ENCODE peak calls at places on chromosomes 12 and 14, in ten cellular contexts. L is activated B cell treated with CpG ODN at 0.5 μM for 24 hours; Y is activated CD8-positive, alpha-beta memory T cell treated with anti-CD3 and anti-CD28 coated beads for 48 hours; S is mesendoderm; H is HT-29; E is CD8-positive, alpha-beta memory T cell; P is AG08395; T is head of caudate nucleus; X is Panc1; A is fibroblast of the conjunctiva. Z is an unnamed sample.

GRCh38 chr12:1533205-1533601 is 61.2 kb downstream of the FBXL14 start:
- DNase-seq in L (no peak), Y (no peak), S (no peak), H (no peak), E (no peak), P (no peak), T (no peak), X (no peak), A (peak), Z (no peak)

GRCh38 chr12:51323317-51323960 is 535 bp downstream of the BIN2 start:
- DNase-seq in L (no peak), Y (no peak), S (no peak), H (no peak), E (peak), P (no peak), T (no peak), X (no peak), A (no peak), Z (no peak)

GRCh38 chr12:46131729-46132128 is 137.1 kb downstream of the SLC38A1 start:
- DNase-seq in L (no peak), Y (no peak), S (peak), H (peak), E (no peak), P (no peak), T (no peak), X (no peak), A (no peak), Z (no peak)

GRCh38 chr14:91892918-91893527 is 25.7 kb upstream of the TC2N start:
- DNase-seq in L (no peak), Y (no peak), S (peak), H (peak), E (no peak), P (no peak), T (peak), X (no peak), A (no peak), Z (no peak)

GRCh38 chr12:24780969-24781368 is 167.9 kb downstream of the BCAT1 start:
- DNase-seq in L (no peak), Y (no peak), S (peak), H (peak), E (no peak), P (peak), T (no peak), X (no peak), A (peak), Z (no peak)

GRCh38 chr14:85483652-85484051 is 46.3 kb upstream of the FLRT2 start:
- DNase-seq in L (no peak), Y (no peak), S (no peak), H (no peak), E (no peak), P (no peak), T (no peak), X (no peak), A (no peak), Z (no peak)

GRCh38 chr12:69916541-69917270 is 91.7 kb downstream of the MYRFL start:
- DNase-seq in L (no peak), Y (no peak), S (peak), H (no peak), E (no peak), P (no peak), T (no peak), X (no peak), A (no peak), Z (no peak)

GRCh38 chr12:38157274-38157932 is 159.2 kb upstream of the ALG10B start:
- DNase-seq in L (no peak), Y (no peak), S (no peak), H (no peak), E (no peak), P (no peak), T (no peak), X (no peak), A (no peak), Z (no peak)

GRCh38 chr12:75641031-75641780 is 129.8 kb upstream of the KRR1 start:
- DNase-seq in L (no peak), Y (peak), S (peak), H (peak), E (peak), P (peak), T (no peak), X (no peak), A (peak), Z (no peak)

GRCh38 chr12:91628656-91629055 is 446.0 kb upstream of the DCN start:
- DNase-seq in L (no peak), Y (no peak), S (no peak), H (no peak), E (no peak), P (no peak), T (no peak), X (no peak), A (no peak), Z (no peak)

GRCh38 chr14:51873221-51873893 is 12.9 kb downstream of the GNG2 start:
- DNase-seq in L (no peak), Y (no peak), S (peak), H (no peak), E (peak), P (peak), T (no peak), X (no peak), A (peak), Z (no peak)

GRCh38 chr12:64186789-64187188 is 35.3 kb downstream of the KICS2 start:
- DNase-seq in L (no peak), Y (no peak), S (no peak), H (no peak), E (no peak), P (no peak), T (no peak), X (no peak), A (no peak), Z (no peak)

GRCh38 chr12:120468271-120468845 is 1.2 kb downstream of the SRSF9 start:
- DNase-seq in L (peak), Y (no peak), S (peak), H (peak), E (no peak), P (peak), T (no peak), X (no peak), A (no peak), Z (no peak)

GRCh38 chr12:120121766-120122293 is 5.3 kb upstream of the RAB35 start:
- DNase-seq in L (no peak), Y (no peak), S (no peak), H (no peak), E (no peak), P (no peak), T (no peak), X (no peak), A (no peak), Z (no peak)

GRCh38 chr12:650983-651382 is 12.3 kb downstream of the NINJ2 start:
- DNase-seq in L (no peak), Y (no peak), S (no peak), H (no peak), E (no peak), P (no peak), T (no peak), X (no peak), A (no peak), Z (no peak)

GRCh38 chr12:2745655-2746054 is 49.1 kb upstream of the FKBP4 start:
- DNase-seq in L (no peak), Y (no peak), S (no peak), H (no peak), E (no peak), P (no peak), T (no peak), X (no peak), A (no peak), Z (no peak)

GRCh38 chr14:54699087-54699530 is 132.2 kb downstream of the SAMD4A start:
- DNase-seq in L (no peak), Y (no peak), S (peak), H (no peak), E (no peak), P (peak), T (no peak), X (no peak), A (no peak), Z (no peak)

GRCh38 chr12:104715562-104716182 is 242.4 kb downstream of the SLC41A2 start:
- DNase-seq in L (no peak), Y (no peak), S (no peak), H (no peak), E (peak), P (no peak), T (no peak), X (no peak), A (no peak), Z (no peak)

GRCh38 chr14:99575043-99576023 is 28.7 kb downstream of the CCDC85C start:
- DNase-seq in L (no peak), Y (no peak), S (peak), H (peak), E (no peak), P (no peak), T (no peak), X (no peak), A (no peak), Z (no peak)

GRCh38 chr14:65492277-65492676 is 79.7 kb downstream of the FUT8 start:
- DNase-seq in L (no peak), Y (no peak), S (no peak), H (no peak), E (no peak), P (no peak), T (no peak), X (no peak), A (no peak), Z (no peak)

GRCh38 chr14:83164016-83164415 is 1630.4 kb upstream of the SEL1L start:
- DNase-seq in L (no peak), Y (no peak), S (no peak), H (no peak), E (no peak), P (peak), T (no peak), X (no peak), A (peak), Z (no peak)

GRCh38 chr12:90618606-90619005 is 336.4 kb downstream of the CCER1 start:
- DNase-seq in L (no peak), Y (no peak), S (no peak), H (no peak), E (no peak), P (peak), T (no peak), X (no peak), A (no peak), Z (no peak)

GRCh38 chr14:58731465-58732330 is 93.9 kb downstream of the DACT1 start:
- DNase-seq in L (no peak), Y (no peak), S (no peak), H (peak), E (no peak), P (peak), T (no peak), X (no peak), A (peak), Z (no peak)

GRCh38 chr12:117120787-117121186 is 21.6 kb upstream of the TESC start:
- DNase-seq in L (no peak), Y (no peak), S (peak), H (no peak), E (peak), P (no peak), T (no peak), X (no peak), A (no peak), Z (no peak)

GRCh38 chr14:103220982-103221641 is 97.9 kb downstream of the TNFAIP2 start:
- DNase-seq in L (no peak), Y (no peak), S (no peak), H (no peak), E (no peak), P (peak), T (no peak), X (no peak), A (no peak), Z (no peak)

GRCh38 chr14:54455363-54455762 is 14.2 kb upstream of the CNIH1 start:
- DNase-seq in L (no peak), Y (no peak), S (no peak), H (no peak), E (no peak), P (no peak), T (no peak), X (no peak), A (no peak), Z (no peak)

GRCh38 chr14:84152452-84152851 is 1377.5 kb upstream of the FLRT2 start:
- DNase-seq in L (no peak), Y (no peak), S (no peak), H (no peak), E (no peak), P (no peak), T (no peak), X (no peak), A (no peak), Z (no peak)

GRCh38 chr12:78209851-78210493 is 379.3 kb downstream of the NAV3 start:
- DNase-seq in L (no peak), Y (no peak), S (no peak), H (no peak), E (no peak), P (peak), T (no peak), X (no peak), A (peak), Z (no peak)

GRCh38 chr14:96151242-96151641 is 53.4 kb upstream of the BDKRB2 start:
- DNase-seq in L (no peak), Y (no peak), S (no peak), H (no peak), E (no peak), P (no peak), T (no peak), X (no peak), A (no peak), Z (no peak)